ENCODE peak calls at places on chromosomes 2 and 18, in six cellular contexts. One of them, this sample, is unnamed.

GRCh38 chr18:61963705-61964104 is 70.9 kb upstream of the RNF152 start:
- DNase-seq in HepG2: no peak
- DNase-seq in HCT116: no peak
- DNase-seq in GM12878: no peak
- DNase-seq in H1: no peak
- DNase-seq in K562: no peak
- DNase-seq in this sample: no peak

GRCh38 chr18:13712400-13713131 is 13.8 kb downstream of the FAM210A start:
- DNase-seq in K562: no peak
- DNase-seq in GM12878: no peak
- DNase-seq in HCT116: no peak
- DNase-seq in HepG2: no peak
- DNase-seq in H1: no peak
- DNase-seq in this sample: no peak

GRCh38 chr2:119482481-119483394 is 41.5 kb downstream of the SCTR start:
- DNase-seq in H1: no peak
- DNase-seq in K562: no peak
- DNase-seq in GM12878: no peak
- DNase-seq in HepG2: no peak
- DNase-seq in HCT116: no peak
- DNase-seq in this sample: no peak

GRCh38 chr2:43361286-43361685 is 134.9 kb upstream of the ZFP36L2 start:
- DNase-seq in K562: no peak
- DNase-seq in H1: no peak
- DNase-seq in GM12878: no peak
- DNase-seq in HepG2: no peak
- DNase-seq in HCT116: no peak
- DNase-seq in this sample: no peak

GRCh38 chr2:88642278-88642677 is 15.0 kb upstream of the EIF2AK3 start:
- DNase-seq in HepG2: no peak
- DNase-seq in K562: no peak
- DNase-seq in H1: no peak
- DNase-seq in GM12878: no peak
- DNase-seq in HCT116: no peak
- DNase-seq in this sample: no peak

GRCh38 chr2:133633851-133634250 is 65.6 kb upstream of the NCKAP5 start:
- DNase-seq in HCT116: no peak
- DNase-seq in HepG2: no peak
- DNase-seq in H1: no peak
- DNase-seq in GM12878: no peak
- DNase-seq in K562: no peak
- DNase-seq in this sample: no peak

GRCh38 chr2:39708003-39708402 is 42.3 kb downstream of the TMEM178A start:
- DNase-seq in H1: no peak
- DNase-seq in HCT116: no peak
- DNase-seq in HepG2: no peak
- DNase-seq in K562: no peak
- DNase-seq in GM12878: no peak
- DNase-seq in this sample: no peak

GRCh38 chr2:182866461-182867369 is at the start of gene FRZB:
- DNase-seq in HCT116: no peak
- DNase-seq in GM12878: no peak
- DNase-seq in K562: no peak
- DNase-seq in HepG2: peak; percentile 28
- DNase-seq in H1: peak; percentile 17
- DNase-seq in this sample: peak; percentile 36

GRCh38 chr2:109046925-109047508 is 58.0 kb upstream of the EDAR start:
- DNase-seq in HepG2: no peak
- DNase-seq in HCT116: peak; percentile 6
- DNase-seq in K562: no peak
- DNase-seq in GM12878: peak; percentile 30
- DNase-seq in H1: no peak
- DNase-seq in this sample: no peak

GRCh38 chr2:96214554-96214953 is 5.9 kb upstream of the STARD7 start:
- DNase-seq in HepG2: no peak
- DNase-seq in H1: no peak
- DNase-seq in GM12878: no peak
- DNase-seq in HCT116: no peak
- DNase-seq in K562: no peak
- DNase-seq in this sample: no peak

GRCh38 chr2:133262888-133263287 is 305.4 kb downstream of the NCKAP5 start:
- DNase-seq in HepG2: no peak
- DNase-seq in HCT116: no peak
- DNase-seq in H1: no peak
- DNase-seq in GM12878: no peak
- DNase-seq in K562: no peak
- DNase-seq in this sample: no peak

GRCh38 chr2:128604045-128604444 is 285.4 kb upstream of the HS6ST1 start:
- DNase-seq in H1: no peak
- DNase-seq in K562: no peak
- DNase-seq in HCT116: no peak
- DNase-seq in GM12878: no peak
- DNase-seq in HepG2: no peak
- DNase-seq in this sample: no peak

GRCh38 chr2:142180820-142181533 is 50.2 kb upstream of the LRP1B start:
- DNase-seq in K562: no peak
- DNase-seq in HCT116: peak; percentile 48
- DNase-seq in HepG2: peak; percentile 43
- DNase-seq in H1: peak; percentile 56
- DNase-seq in GM12878: no peak
- DNase-seq in this sample: peak; percentile 46

GRCh38 chr2:219630770-219631405 is 3.5 kb downstream of the SLC4A3 start:
- DNase-seq in K562: no peak
- DNase-seq in HepG2: no peak
- DNase-seq in H1: no peak
- DNase-seq in GM12878: no peak
- DNase-seq in HCT116: no peak
- DNase-seq in this sample: no peak

GRCh38 chr2:161556440-161556839 is 67.8 kb upstream of the SLC4A10 start:
- DNase-seq in HCT116: no peak
- DNase-seq in H1: no peak
- DNase-seq in GM12878: no peak
- DNase-seq in K562: no peak
- DNase-seq in HepG2: no peak
- DNase-seq in this sample: no peak

GRCh38 chr2:127076924-127077323 is 30.0 kb downstream of the BIN1 start:
- DNase-seq in HCT116: no peak
- DNase-seq in GM12878: no peak
- DNase-seq in HepG2: no peak
- DNase-seq in K562: no peak
- DNase-seq in H1: no peak
- DNase-seq in this sample: no peak

GRCh38 chr2:212832211-212833195 is 293.9 kb upstream of the ERBB4 start:
- DNase-seq in HepG2: no peak
- DNase-seq in K562: no peak
- DNase-seq in GM12878: no peak
- DNase-seq in HCT116: no peak
- DNase-seq in H1: no peak
- DNase-seq in this sample: no peak

GRCh38 chr2:160075171-160075570 is 12.8 kb upstream of the PLA2R1 start:
- DNase-seq in HCT116: no peak
- DNase-seq in K562: no peak
- DNase-seq in GM12878: no peak
- DNase-seq in HepG2: no peak
- DNase-seq in H1: no peak
- DNase-seq in this sample: no peak

GRCh38 chr2:2876350-2877042 is 501.1 kb downstream of the EIPR1 start:
- DNase-seq in HepG2: no peak
- DNase-seq in GM12878: no peak
- DNase-seq in H1: no peak
- DNase-seq in K562: no peak
- DNase-seq in HCT116: no peak
- DNase-seq in this sample: no peak

GRCh38 chr2:191382801-191383200 is 137.6 kb downstream of the MYO1B start:
- DNase-seq in HCT116: no peak
- DNase-seq in HepG2: peak; percentile 87
- DNase-seq in GM12878: no peak
- DNase-seq in K562: no peak
- DNase-seq in H1: no peak
- DNase-seq in this sample: no peak

GRCh38 chr2:220215785-220216184 is 588.4 kb downstream of the SLC4A3 start:
- DNase-seq in HepG2: no peak
- DNase-seq in GM12878: no peak
- DNase-seq in HCT116: no peak
- DNase-seq in H1: no peak
- DNase-seq in K562: no peak
- DNase-seq in this sample: no peak

GRCh38 chr2:197128126-197128525 is 182.5 kb downstream of the ANKRD44 start:
- DNase-seq in HCT116: no peak
- DNase-seq in HepG2: no peak
- DNase-seq in H1: no peak
- DNase-seq in K562: no peak
- DNase-seq in GM12878: no peak
- DNase-seq in this sample: no peak

GRCh38 chr2:96811916-96812315 is 4.2 kb upstream of the CNNM3 start:
- DNase-seq in HCT116: no peak
- DNase-seq in H1: no peak
- DNase-seq in K562: no peak
- DNase-seq in GM12878: no peak
- DNase-seq in HepG2: no peak
- DNase-seq in this sample: no peak

DNA sequence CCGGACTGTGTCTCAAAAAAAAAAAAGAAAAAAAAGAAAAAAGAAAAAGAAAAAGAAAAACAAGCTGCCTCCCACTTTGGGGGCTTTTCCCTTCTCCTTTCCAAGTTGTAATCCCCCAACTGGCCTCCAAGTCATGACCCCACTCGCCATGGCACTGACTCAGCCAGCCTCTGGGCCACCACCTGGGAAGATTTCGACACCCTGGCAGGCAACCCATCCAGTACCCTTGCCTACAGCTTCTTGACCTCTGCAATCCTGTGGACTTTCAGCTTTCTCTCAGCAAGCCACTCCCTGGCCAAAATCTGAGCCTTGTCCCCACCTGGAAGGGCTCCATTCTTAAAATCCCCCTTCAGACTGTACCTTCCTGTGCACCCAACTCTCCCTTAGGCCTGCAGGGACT is 22.3 kb upstream of the FOSL2 start:
- DNase-seq in H1: no peak
- DNase-seq in GM12878: no peak
- DNase-seq in K562: no peak
- DNase-seq in HCT116: no peak
- DNase-seq in HepG2: no peak
- DNase-seq in this sample: no peak
- H3K4me1 ChIP-seq in H1: no peaks in the 10 kb centered on the region
- H3K4me1 ChIP-seq in GM12878: peaks cover 6% of the 10 kb centered on the region
- H3K4me1 ChIP-seq in K562: peaks cover 26% of the 10 kb centered on the region
- H3K4me1 ChIP-seq in HCT116: no peaks in the 10 kb centered on the region
- H3K4me1 ChIP-seq in HepG2: peaks cover 38% of the 10 kb centered on the region
- H3K4me1 ChIP-seq in this sample: peaks cover 3% of the 10 kb centered on the region

DNA sequence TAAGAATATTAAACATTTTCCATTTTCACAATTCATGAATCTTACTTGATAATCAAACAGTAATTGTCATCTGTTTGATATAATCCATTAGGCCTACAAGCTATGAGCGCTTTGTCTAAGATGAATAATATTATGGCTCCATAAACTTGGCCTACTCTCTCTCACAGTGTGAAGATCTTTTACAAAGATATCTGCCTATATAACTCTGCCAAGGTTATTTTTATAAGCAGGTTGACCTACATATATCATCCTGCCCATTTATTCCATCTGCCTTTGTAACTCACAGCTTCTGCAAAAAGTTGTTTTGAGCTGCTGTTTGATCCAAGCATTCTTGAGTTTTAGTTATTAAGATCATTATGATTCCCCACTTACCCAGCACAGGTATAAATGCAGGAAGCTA is 158.3 kb downstream of the PDE11A start:
- DNase-seq in GM12878: no peak
- DNase-seq in HCT116: no peak
- DNase-seq in HepG2: no peak
- DNase-seq in K562: no peak
- DNase-seq in H1: no peak
- DNase-seq in this sample: no peak
- TF ChIP-seq ZNF274 in GM12878: no peak
- TF ChIP-seq ZNF274 in HCT116: no peak
- TF ChIP-seq ZNF274 in HepG2: no peak
- TF ChIP-seq ZNF274 in K562: no peak
- TF ChIP-seq ZNF274 in H1: no peak
- TF ChIP-seq ZNF274 in this sample: no peak

DNA sequence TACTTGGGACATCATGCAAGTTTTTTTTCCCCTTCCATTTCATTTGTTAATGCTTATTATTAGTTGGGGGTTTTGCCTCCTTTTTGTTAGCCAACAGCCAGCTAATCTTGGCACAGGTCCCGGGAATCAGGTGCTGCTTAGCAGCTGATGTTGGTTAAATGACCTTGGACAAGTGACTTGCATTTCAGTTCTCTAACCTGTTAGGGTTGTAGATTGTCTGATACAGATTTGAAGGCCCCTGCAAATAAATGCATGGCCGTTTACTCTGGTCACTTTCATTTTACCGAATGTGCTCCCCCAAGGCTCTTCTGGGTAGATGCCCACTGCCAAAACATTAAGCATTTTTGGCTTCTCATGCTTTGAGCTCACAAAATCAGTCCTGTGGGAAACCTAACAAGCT is 120.9 kb downstream of the SPTBN1 start:
- DNase-seq in HepG2: peak; percentile 87
- DNase-seq in GM12878: no peak
- DNase-seq in K562: no peak
- DNase-seq in H1: no peak
- DNase-seq in HCT116: no peak
- DNase-seq in this sample: no peak
- H3K4me1 ChIP-seq in HepG2: peaks cover 100% of the 10 kb centered on the region
- H3K4me1 ChIP-seq in GM12878: peaks cover 83% of the 10 kb centered on the region
- H3K4me1 ChIP-seq in K562: peaks cover 14% of the 10 kb centered on the region
- H3K4me1 ChIP-seq in H1: peaks cover 19% of the 10 kb centered on the region
- H3K4me1 ChIP-seq in HCT116: peaks cover 22% of the 10 kb centered on the region
- H3K4me1 ChIP-seq in this sample: peaks cover 8% of the 10 kb centered on the region

GRCh38 chr2:232349946-232350635 is 28.5 kb upstream of the ALPP start:
- DNase-seq in GM12878: no peak
- DNase-seq in K562: no peak
- DNase-seq in H1: no peak
- DNase-seq in HepG2: no peak
- DNase-seq in HCT116: no peak
- DNase-seq in this sample: no peak

GRCh38 chr2:232350804-232351685 is 27.5 kb upstream of the ALPP start:
- DNase-seq in HepG2: no peak
- DNase-seq in HCT116: no peak
- DNase-seq in H1: no peak
- DNase-seq in GM12878: no peak
- DNase-seq in K562: no peak
- DNase-seq in this sample: no peak

GRCh38 chr2:232349546-232349945 is 29.0 kb upstream of the ALPP start:
- DNase-seq in K562: no peak
- DNase-seq in GM12878: no peak
- DNase-seq in H1: no peak
- DNase-seq in HCT116: no peak
- DNase-seq in HepG2: no peak
- DNase-seq in this sample: no peak

GRCh38 chr2:232347369-232347768 is 31.2 kb upstream of the ALPP start:
- DNase-seq in GM12878: no peak
- DNase-seq in HepG2: no peak
- DNase-seq in K562: no peak
- DNase-seq in H1: no peak
- DNase-seq in HCT116: no peak
- DNase-seq in this sample: no peak

DNA sequence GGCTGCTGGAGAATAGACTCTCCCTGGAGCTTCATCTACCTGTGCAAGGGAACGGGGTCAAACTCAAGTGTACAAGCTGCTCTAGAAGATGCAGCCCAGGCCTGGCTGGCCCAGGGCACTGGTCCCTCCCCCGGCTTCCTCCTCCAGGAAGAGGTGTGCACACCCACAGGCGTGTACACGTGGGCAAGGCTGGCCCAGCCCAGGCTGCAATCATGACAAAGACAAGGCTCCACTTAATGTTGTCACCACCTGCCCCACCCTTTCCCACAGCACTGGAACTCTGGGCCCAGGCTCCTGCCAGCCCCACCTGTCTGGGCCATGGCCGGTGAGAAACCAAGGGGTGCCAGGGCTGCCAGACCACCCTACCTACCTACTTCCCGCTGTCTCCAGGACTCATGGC is 29.6 kb upstream of the ALPP start:
- DNase-seq in H1: no peak
- DNase-seq in HepG2: no peak
- DNase-seq in K562: no peak
- DNase-seq in GM12878: no peak
- DNase-seq in HCT116: peak; percentile 24
- DNase-seq in this sample: no peak
- TF ChIP-seq ZNF274 in H1: no peak
- TF ChIP-seq ZNF274 in HepG2: no peak
- TF ChIP-seq ZNF274 in K562: no peak
- TF ChIP-seq ZNF274 in GM12878: no peak
- TF ChIP-seq ZNF274 in HCT116: no peak
- TF ChIP-seq ZNF274 in this sample: no peak

This sample was measured in NT2/D1.